ENCODE peak calls at places on chromosomes 6 and 20, in nine cellular contexts. V is HFF-Myc, Q is osteoblast, I is BJ, F is fibroblast of lung, Y is heart left ventricle, E is Calu3, B is spleen, W is mesothelial cell of epicardium. S is an unnamed sample.

GRCh38 chr6:47276377-47276776 is 33.3 kb downstream of the TNFRSF21 start:
- DNase-seq in V (peak), Q (no peak), I (no peak), F (peak), Y (no peak), E (no peak), B (no peak), W (no peak), S (no peak)

GRCh38 chr6:86511962-86512361 is 425.4 kb upstream of the HTR1E start:
- DNase-seq in V (no peak), Q (no peak), I (no peak), F (no peak), Y (no peak), E (no peak), B (no peak), W (no peak), S (no peak)

GRCh38 chr20:36472656-36473071 is 68.7 kb upstream of the MYL9 start:
- DNase-seq in V (no peak), Q (peak), I (no peak), F (no peak), Y (peak), E (peak), B (peak), W (no peak), S (no peak)

GRCh38 chr6:1178590-1178989 is 133.3 kb upstream of the FOXQ1 start:
- DNase-seq in V (no peak), Q (no peak), I (no peak), F (no peak), Y (no peak), E (no peak), B (no peak), W (no peak), S (no peak)

GRCh38 chr6:28543671-28544131 is 18.0 kb downstream of the GPX5 start:
- DNase-seq in V (no peak), Q (no peak), I (no peak), F (peak), Y (no peak), E (no peak), B (no peak), W (peak), S (peak)

GRCh38 chr6:149045404-149045803 is 272.1 kb upstream of the TAB2 start:
- DNase-seq in V (no peak), Q (no peak), I (no peak), F (no peak), Y (no peak), E (no peak), B (no peak), W (no peak), S (no peak)

GRCh38 chr20:31587545-31588389 is 17.3 kb upstream of the ID1 start:
- DNase-seq in V (no peak), Q (peak), I (no peak), F (peak), Y (peak), E (no peak), B (peak), W (no peak), S (peak)

GRCh38 chr6:74606488-74607135 is 599.2 kb downstream of the COL12A1 start:
- DNase-seq in V (peak), Q (peak), I (peak), F (peak), Y (no peak), E (peak), B (no peak), W (no peak), S (no peak)

GRCh38 chr20:19510626-19511025 is 247.4 kb upstream of the RIN2 start:
- DNase-seq in V (no peak), Q (no peak), I (no peak), F (no peak), Y (no peak), E (no peak), B (no peak), W (no peak), S (no peak)

GRCh38 chr6:40077315-40077714 is 143.1 kb upstream of the MOCS1 start:
- DNase-seq in V (no peak), Q (no peak), I (no peak), F (no peak), Y (no peak), E (no peak), B (no peak), W (no peak), S (no peak)

GRCh38 chr6:40083141-40083920 is 149.1 kb upstream of the MOCS1 start:
- DNase-seq in V (no peak), Q (no peak), I (no peak), F (no peak), Y (no peak), E (no peak), B (no peak), W (no peak), S (no peak)

DNA sequence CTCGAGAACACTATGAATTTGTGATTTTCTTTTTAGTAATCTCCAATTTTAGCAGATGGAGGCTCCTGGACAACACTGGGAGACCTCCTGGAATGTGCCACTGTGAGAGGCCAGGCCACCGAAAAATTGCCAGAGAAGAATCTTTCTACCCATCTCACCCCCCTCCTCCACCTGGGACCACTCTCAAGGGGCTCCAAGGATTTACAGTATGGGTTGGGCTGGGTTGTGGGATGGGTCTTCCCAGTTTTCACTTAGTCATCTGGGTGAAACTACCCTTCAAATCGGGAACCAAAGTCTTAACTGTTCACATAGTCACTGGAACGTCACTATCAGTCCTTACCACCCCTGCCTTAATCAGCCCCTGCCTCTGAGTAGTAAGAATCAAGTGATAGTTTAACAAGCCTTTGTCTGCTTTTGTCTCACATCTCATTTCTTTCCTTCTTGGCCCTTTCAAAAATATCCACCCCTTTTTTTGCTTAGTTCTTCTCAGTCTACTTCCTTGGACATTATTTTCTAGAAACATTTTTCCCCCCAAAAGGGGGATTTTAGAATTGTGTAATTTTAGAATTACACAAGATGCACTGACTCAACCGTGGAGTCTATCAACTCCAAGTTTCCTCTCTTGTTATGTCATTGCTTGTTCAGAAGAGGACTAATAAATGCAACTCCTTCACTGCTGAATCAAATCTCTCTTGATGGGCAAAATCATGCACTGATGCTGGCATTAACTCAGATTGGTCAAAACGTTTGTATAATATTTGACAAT is 148.2 kb upstream of the MOCS1 start:
- DNase-seq in V (no peak), Q (no peak), I (no peak), F (no peak), Y (no peak), E (no peak), B (no peak), W (no peak), S (no peak)
- TF ChIP-seq CTCF in V (no peak), Q (no peak), I (no peak), F (no peak), Y (no peak), E (no peak), B (no peak), W (no peak), S (no peak)

DNA sequence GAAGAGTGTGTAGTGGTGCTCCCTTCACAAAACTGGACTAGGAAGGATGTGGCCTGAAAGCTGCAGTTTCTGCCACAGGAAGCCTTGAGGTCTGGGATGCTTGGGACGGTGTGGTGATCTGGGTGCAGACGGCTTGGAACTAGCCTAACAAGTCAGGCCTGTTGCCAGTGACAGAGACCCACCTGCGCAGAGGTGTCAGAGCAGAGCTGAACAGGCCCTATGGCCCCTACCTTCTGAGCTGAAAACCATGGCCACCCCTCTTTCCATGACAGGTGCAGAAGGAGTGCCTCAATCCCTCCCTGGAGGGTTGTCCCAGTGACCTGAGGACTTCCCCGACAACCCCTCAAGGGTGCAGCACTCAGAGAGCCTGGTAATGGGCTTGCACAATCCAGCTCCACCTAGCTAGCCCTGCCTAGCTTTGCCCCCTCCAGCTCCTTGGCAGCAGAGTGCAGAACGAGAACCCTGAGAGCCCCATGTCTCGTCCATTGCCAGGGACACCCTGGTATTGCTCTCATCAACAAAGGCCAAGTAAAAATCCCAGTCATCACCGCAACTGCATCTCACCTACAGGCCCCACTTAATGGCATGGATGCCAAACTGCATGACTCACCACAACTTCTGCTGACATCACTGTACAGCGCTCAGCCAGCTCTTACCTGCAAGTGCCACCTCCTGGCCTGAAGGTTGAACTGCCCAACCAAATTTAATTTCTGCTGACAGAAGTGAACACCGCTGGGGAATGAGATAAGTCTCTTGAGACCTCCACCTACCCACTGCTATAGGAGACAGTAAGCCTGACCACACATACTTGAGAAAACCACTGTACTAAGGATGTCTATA is 563.1 kb downstream of the TFAP2A start:
- DNase-seq in V (peak), Q (no peak), I (no peak), F (no peak), Y (no peak), E (peak), B (no peak), W (no peak), S (no peak)
- TF ChIP-seq CTCF in V (no peak), Q (no peak), I (peak), F (no peak), Y (no peak), E (no peak), B (no peak), W (no peak), S (peak)

GRCh38 chr6:24774696-24775519 is at the start of gene GMNN:
- DNase-seq in V (peak), Q (peak), I (peak), F (peak), Y (peak), E (peak), B (peak), W (peak), S (peak)
- TF ChIP-seq CTCF in V (no peak), Q (no peak), I (no peak), F (no peak), Y (no peak), E (no peak), B (no peak), W (no peak), S (no peak)

GRCh38 chr6:51559059-51559458 is 528.4 kb downstream of the PKHD1 start:
- DNase-seq in V (no peak), Q (no peak), I (no peak), F (no peak), Y (no peak), E (peak), B (no peak), W (no peak), S (no peak)
- TF ChIP-seq CTCF in V (no peak), Q (no peak), I (no peak), F (no peak), Y (no peak), E (peak), B (no peak), W (no peak), S (peak)

DNA sequence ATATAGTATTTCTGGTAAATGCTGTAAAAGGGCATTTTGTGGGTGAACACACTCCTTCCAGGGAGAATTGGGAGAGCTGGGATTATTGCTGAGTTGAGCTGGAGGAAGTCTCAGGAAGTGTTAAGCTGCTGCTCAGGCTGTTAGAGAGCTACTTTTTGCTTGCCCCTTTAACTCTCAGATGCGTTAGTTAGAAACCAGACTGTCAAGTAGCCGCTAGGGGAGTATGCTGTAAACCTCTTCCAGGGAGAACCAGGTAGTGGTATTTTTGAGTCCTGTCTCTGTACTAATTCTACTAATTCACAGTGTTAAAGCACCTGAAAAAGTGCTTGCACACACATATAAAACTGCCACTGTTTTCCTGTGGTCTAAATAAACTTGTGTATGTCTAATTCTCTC is 6.6 kb upstream of the GFRAL start:
- DNase-seq in V (no peak), Q (no peak), I (no peak), F (no peak), Y (no peak), E (no peak), B (no peak), W (no peak), S (no peak)
- TF ChIP-seq CTCF in V (no peak), Q (no peak), I (no peak), F (no peak), Y (no peak), E (no peak), B (no peak), W (no peak), S (no peak)

DNA sequence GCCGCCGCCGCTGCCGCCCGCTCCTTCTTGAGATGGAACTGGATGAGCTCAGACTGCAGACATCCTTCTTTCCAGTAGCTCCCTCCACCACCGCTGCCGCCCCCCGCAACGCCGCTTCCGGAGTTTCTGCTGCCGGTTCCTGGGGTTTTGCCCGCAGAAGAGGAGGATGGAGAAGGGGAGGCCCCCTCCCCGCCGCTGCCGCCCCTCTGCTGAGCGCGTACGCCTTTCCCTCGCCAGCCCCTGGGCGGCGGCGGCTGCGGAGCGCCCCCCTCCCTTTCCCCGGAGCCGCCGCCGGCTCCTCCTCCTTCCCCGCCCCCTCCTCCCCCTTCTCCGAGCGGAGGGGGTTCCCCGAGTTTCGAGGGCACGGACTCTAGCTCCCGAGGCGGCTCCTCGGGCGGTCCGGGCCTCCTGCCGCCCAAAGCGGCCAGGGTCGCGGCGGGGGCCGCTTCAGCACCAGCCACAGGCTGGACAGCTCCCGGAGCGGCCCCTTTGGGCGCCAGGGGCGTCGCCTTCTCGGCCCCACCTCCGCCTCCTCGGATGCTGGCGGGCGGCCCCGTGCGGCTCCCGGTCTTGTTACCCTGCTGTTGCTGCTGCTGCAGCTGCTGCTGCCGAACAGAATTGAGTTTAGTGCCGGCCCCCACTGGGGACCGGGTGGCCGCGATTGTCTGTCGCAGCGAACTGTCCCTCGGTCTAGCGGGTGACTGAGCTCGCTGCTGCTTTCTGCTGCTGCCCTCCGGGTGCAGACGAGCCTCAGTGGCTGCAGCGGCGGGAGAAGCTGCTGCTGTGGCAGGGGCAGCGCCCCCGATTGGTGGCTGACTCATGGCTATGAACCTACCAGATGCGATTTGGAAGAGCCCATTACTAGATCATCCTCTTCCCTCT is 3.1 kb downstream of the MTCL3 start:
- DNase-seq in V (no peak), Q (peak), I (peak), F (peak), Y (peak), E (peak), B (peak), W (peak), S (peak)
- TF ChIP-seq CTCF in V (no peak), Q (no peak), I (no peak), F (no peak), Y (no peak), E (peak), B (no peak), W (no peak), S (peak)

DNA sequence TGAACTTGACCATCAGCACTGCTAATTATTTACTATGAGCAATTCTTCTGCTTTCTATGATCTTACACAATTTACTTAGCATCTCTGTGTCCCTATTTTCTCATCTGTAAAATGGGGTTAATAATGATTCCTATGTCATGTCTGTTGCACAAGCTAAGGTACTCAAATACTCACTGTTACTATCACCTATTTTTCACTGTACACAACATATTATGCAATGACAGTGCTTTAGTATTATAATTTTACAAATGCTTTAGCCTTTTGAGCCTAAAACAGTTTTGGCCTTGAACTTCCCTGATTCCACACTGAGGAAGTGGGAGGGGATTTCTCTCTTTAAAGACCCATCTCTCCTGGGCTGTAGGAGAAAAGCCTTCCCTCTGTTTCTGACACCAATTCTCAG is 36.9 kb upstream of the THEMIS start:
- DNase-seq in V (no peak), Q (no peak), I (no peak), F (no peak), Y (no peak), E (no peak), B (no peak), W (no peak), S (no peak)
- TF ChIP-seq CTCF in V (no peak), Q (no peak), I (no peak), F (no peak), Y (no peak), E (no peak), B (no peak), W (no peak), S (no peak)

GRCh38 chr6:116447496-116448011 is 13.6 kb upstream of the CALHM6 start:
- DNase-seq in V (no peak), Q (peak), I (peak), F (peak), Y (no peak), E (no peak), B (no peak), W (no peak), S (no peak)
- TF ChIP-seq CTCF in V (no peak), Q (no peak), I (no peak), F (no peak), Y (no peak), E (no peak), B (no peak), W (no peak), S (peak)